ENCODE peak calls at places on chromosomes 5 and 9, in four cellular contexts. I is mesothelial cell of epicardium, F is cardiac muscle cell, J is HCT116. C is an unnamed sample.

GRCh38 chr5:61732796-61733195 is 400.7 kb downstream of the ZSWIM6 start:
- DNase-seq in J (no peak), F (no peak), I (no peak), C (no peak)

GRCh38 chr5:140340605-140341004 is 5.8 kb downstream of the HBEGF start:
- DNase-seq in J (no peak), I (no peak), F (no peak), C (no peak)

GRCh38 chr9:78462616-78463015 is 165.7 kb downstream of the PSAT1 start:
- DNase-seq in J (no peak), F (no peak), I (no peak), C (no peak)

GRCh38 chr5:108703313-108703712 is 44.4 kb upstream of the FER start:
- DNase-seq in F (no peak), J (no peak), I (no peak), C (no peak)

GRCh38 chr9:132168347-132168746 is 6.5 kb downstream of the NTNG2 start:
- DNase-seq in I (no peak), J (no peak), F (peak), C (no peak)

GRCh38 chr9:137019891-137020683 is 8.0 kb downstream of the ABCA2 start:
- DNase-seq in F (no peak), I (no peak), J (no peak), C (no peak)

GRCh38 chr5:71865202-71865601 is 146.1 kb downstream of the CARTPT start:
- DNase-seq in F (peak), I (no peak), J (no peak), C (no peak)

GRCh38 chr5:91076138-91076537 is 307.0 kb downstream of the ARRDC3 start:
- DNase-seq in F (no peak), J (no peak), I (no peak), C (no peak)

GRCh38 chr5:56206126-56206525 is 27.0 kb downstream of the ANKRD55 start:
- DNase-seq in I (no peak), J (no peak), F (peak), C (no peak)

GRCh38 chr5:66306105-66306843 is 162.2 kb downstream of the SREK1 start:
- DNase-seq in J (peak), F (peak), I (no peak), C (peak)

GRCh38 chr9:131776473-131776872 is 36.6 kb upstream of the RAPGEF1 start:
- DNase-seq in J (peak), I (peak), F (peak), C (no peak)

GRCh38 chr9:76926324-76926731 is 20.4 kb upstream of the PRUNE2 start:
- DNase-seq in I (no peak), F (peak), J (no peak), C (no peak)

GRCh38 chr9:76916231-76916630 is 10.3 kb upstream of the PRUNE2 start:
- DNase-seq in J (no peak), I (no peak), F (no peak), C (no peak)

GRCh38 chr9:76917299-76917698 is 11.4 kb upstream of the PRUNE2 start:
- DNase-seq in I (no peak), F (peak), J (no peak), C (no peak)

GRCh38 chr9:76926846-76927245 is 20.9 kb upstream of the PRUNE2 start:
- DNase-seq in I (no peak), F (no peak), J (no peak), C (no peak)

GRCh38 chr9:76921161-76921560 is 15.2 kb upstream of the PRUNE2 start:
- DNase-seq in I (no peak), F (peak), J (no peak), C (no peak)
- TF ChIP-seq CTCF in I (no peak), F (no peak), J (no peak), C (no peak)

GRCh38 chr9:34456746-34457145 is 1.6 kb downstream of the FAM219A start:
- DNase-seq in I (no peak), F (no peak), J (no peak), C (no peak)

GRCh38 chr9:34452568-34452967 is 5.8 kb downstream of the FAM219A start:
- DNase-seq in I (no peak), F (peak), J (no peak), C (no peak)

GRCh38 chr9:34451545-34451944 is 6.8 kb downstream of the FAM219A start:
- DNase-seq in F (no peak), J (no peak), I (no peak), C (no peak)

GRCh38 chr9:34457266-34458012 is 931 bp downstream of the FAM219A start:
- DNase-seq in I (peak), F (peak), J (no peak), C (peak)

GRCh38 chr9:34454571-34455065 is 3.8 kb downstream of the FAM219A start:
- DNase-seq in I (no peak), J (peak), F (peak), C (no peak)
- TF ChIP-seq CTCF in I (no peak), J (peak), F (peak), C (no peak)

DNA sequence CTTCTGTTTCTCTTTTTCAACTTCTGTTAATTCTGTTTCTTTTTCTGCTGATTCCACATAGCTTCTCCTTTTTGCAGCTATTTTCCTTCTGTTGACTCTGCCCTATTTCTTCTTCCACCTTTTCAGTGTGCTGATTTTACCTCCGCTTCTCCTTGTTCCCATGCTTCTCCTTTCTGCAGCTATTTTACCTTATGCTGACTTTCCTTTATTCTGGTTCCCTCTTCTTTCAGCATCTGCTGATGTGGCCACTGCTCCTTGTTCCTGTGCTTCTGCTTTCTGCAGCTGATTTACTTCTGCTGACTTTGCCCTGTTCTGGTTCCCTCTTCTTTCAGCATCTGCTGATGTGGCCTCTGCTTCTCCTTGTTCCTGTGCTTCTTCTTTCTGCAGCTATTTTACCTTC is 58.8 kb downstream of the HACD4 start:
- DNase-seq in F (no peak), J (no peak), I (no peak), C (no peak)
- TF ChIP-seq CTCF in F (no peak), J (no peak), I (no peak), C (no peak)

DNA sequence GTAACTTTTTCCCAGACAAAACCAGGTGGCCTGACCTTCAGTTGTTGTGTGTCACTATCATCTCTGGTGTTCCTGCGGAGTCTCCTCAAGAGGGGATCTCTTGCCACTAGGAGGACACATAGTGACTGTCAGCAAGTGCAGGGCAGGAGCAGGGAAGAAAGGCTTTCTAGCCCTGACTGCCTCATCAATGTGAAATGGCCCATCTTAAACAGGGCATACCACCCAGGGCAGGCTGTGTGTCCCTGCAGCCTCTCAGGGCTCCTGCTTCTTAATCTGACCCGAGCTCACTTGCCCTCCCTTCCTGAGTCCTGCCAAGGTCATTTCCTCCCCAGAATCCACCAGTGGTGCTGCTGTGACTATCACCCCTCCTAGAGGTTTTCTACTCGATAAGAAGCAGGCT is 57.4 kb upstream of the SIMC1 start:
- DNase-seq in I (no peak), F (no peak), J (no peak), C (no peak)
- TF ChIP-seq CTCF in I (no peak), F (no peak), J (no peak), C (no peak)

GRCh38 chr5:153831976-153832375 is 206.7 kb downstream of the FAM114A2 start:
- DNase-seq in I (no peak), J (peak), F (peak), C (no peak)

GRCh38 chr5:153824909-153825308 is 213.8 kb downstream of the FAM114A2 start:
- DNase-seq in F (no peak), J (no peak), I (no peak), C (no peak)

DNA sequence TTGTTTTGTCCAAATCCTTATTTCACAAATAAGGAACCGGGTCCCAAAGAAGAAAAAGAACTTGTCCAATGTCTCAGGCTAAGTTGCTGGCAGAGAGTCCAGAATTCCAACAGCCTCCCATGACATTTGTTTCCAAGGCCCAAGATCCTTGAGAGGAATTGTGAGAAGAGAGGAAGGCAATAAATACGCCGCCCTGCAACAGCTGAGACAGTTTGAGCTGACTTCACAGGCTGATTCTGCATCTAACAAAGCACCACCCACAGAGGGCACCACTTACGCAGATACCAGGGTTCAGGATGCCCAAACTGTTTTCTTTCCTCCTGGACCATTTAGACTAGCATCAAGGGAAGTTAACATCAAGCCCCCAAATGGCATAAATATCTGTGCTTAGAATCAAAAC is 211.3 kb downstream of the FAM114A2 start:
- DNase-seq in F (no peak), J (no peak), I (no peak), C (no peak)
- TF ChIP-seq CTCF in F (no peak), J (peak), I (no peak), C (peak)

DNA sequence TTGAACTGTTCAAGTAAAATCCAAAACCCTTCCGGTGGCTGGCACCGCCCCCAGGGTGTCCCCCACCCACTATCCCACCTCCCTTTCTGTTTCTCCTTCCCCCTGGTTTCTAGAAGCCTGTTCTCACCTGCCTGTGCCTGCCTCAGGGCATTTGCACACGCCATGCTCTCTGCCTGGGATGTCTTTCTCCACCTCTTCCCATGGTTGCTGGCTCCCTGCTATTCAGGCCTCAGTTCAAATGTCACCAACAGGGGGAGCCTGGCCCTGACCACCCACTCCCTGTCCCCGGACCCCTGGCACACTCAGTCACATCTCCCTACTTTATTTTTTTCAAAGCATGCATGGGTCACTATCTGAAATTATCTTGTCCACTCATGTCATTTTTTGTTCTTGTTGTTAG is 39.9 kb upstream of the EEIG1 start:
- DNase-seq in J (no peak), F (no peak), I (no peak), C (no peak)
- TF ChIP-seq CTCF in J (peak), F (peak), I (peak), C (peak)

C was measured in D721Med.